ENCODE peak calls at places on chromosomes 12 and 14, in nine cellular contexts. C, W, G, I, L, U, Q, R and E are unnamed samples.

GRCh38 chr14:71933026-71933587 is 878 bp downstream of the RGS6 start:
- DNase-seq in I (peak), U (no peak), L (no peak), R (no peak), W (no peak), Q (peak), G (no peak), C (peak), E (no peak)

GRCh38 chr14:49052516-49052915 is 533.7 kb downstream of the RPS29 start:
- DNase-seq in U (peak), Q (no peak), W (no peak), C (no peak), L (no peak), G (no peak), I (no peak), R (no peak), E (no peak)

GRCh38 chr12:14689996-14690395 is 6.4 kb downstream of the GUCY2C start:
- DNase-seq in Q (no peak), I (no peak), W (no peak), L (no peak), U (no peak), C (peak), R (no peak), G (no peak), E (no peak)

GRCh38 chr14:94952097-94952496 is 182.2 kb upstream of the GSC start:
- DNase-seq in C (no peak), W (no peak), Q (no peak), G (no peak), R (no peak), I (no peak), L (no peak), U (no peak), E (no peak)

GRCh38 chr12:117684471-117684870 is 284.3 kb downstream of the KSR2 start:
- DNase-seq in R (no peak), W (no peak), U (no peak), I (no peak), C (no peak), L (no peak), G (no peak), Q (no peak), E (no peak)

GRCh38 chr14:94079891-94080605 is 954 bp downstream of the DDX24 start:
- DNase-seq in W (no peak), U (peak), G (no peak), I (no peak), L (no peak), R (no peak), Q (peak), C (peak), E (peak)

GRCh38 chr12:116687888-116688287 is 50.0 kb downstream of the SPRING1 start:
- DNase-seq in Q (peak), G (peak), U (no peak), L (no peak), C (peak), R (no peak), I (peak), W (peak), E (peak)

GRCh38 chr14:22011243-22011642 is 337.6 kb upstream of the OR4E1 start:
- DNase-seq in C (no peak), R (no peak), Q (no peak), L (no peak), W (no peak), U (no peak), I (no peak), G (no peak), E (no peak)

GRCh38 chr14:104467641-104468040 is 111.9 kb upstream of the C14orf180 start:
- DNase-seq in L (no peak), I (no peak), U (no peak), C (no peak), R (no peak), W (no peak), Q (no peak), G (no peak), E (no peak)

GRCh38 chr12:9039397-9039977 is 50.1 kb downstream of the KLRG1 start:
- DNase-seq in U (peak), G (peak), C (peak), R (peak), W (peak), L (no peak), I (peak), Q (peak), E (peak)

GRCh38 chr12:57813971-57814771 is 4.4 kb downstream of the AVIL start:
- DNase-seq in I (no peak), G (no peak), L (no peak), C (no peak), Q (no peak), U (no peak), R (no peak), W (no peak), E (no peak)

GRCh38 chr12:46794593-46795190 is 31.1 kb downstream of the SLC38A4 start:
- DNase-seq in C (peak), I (no peak), R (no peak), U (no peak), G (no peak), W (no peak), Q (peak), L (no peak), E (no peak)

GRCh38 chr12:18546399-18546798 is 191.4 kb downstream of the PLCZ1 start:
- DNase-seq in U (peak), L (no peak), I (no peak), Q (no peak), C (no peak), W (no peak), G (no peak), R (no peak), E (no peak)

GRCh38 chr14:61573748-61574513 is 121.4 kb upstream of the HIF1A start:
- DNase-seq in L (no peak), U (no peak), G (no peak), Q (no peak), I (no peak), W (no peak), R (no peak), C (no peak), E (peak)
- H3K4me3 ChIP-seq in L (no peak), U (no peak), G (no peak), Q (no peak), I (no peak), W (no peak), R (no peak), C (no peak), E (no peak)

DNA sequence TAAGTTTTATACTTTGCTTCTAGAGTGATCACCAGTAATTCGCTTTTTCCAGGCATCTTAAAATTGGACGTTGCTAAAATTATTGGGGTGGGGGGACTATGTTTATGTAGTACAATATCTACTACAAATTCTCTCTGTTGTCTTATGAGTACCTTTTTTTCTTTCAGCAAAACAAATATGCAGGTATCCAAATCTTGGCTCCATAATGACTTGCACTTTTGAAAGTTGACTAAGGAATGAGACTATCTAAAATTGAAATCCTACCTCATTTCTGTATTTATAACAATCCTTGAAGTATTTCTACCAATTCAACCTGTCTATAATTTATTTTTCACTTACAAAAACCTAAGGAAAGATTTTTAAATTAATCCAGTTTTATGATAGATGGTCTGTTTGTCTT is 2.4 kb downstream of the DYNC1H1 start:
- DNase-seq in I (no peak), W (no peak), L (no peak), U (no peak), R (no peak), C (no peak), Q (no peak), G (no peak), E (no peak)
- H3K4me3 ChIP-seq in I (no peak), W (peak), L (no peak), U (peak), R (no peak), C (no peak), Q (peak), G (no peak), E (no peak)

DNA sequence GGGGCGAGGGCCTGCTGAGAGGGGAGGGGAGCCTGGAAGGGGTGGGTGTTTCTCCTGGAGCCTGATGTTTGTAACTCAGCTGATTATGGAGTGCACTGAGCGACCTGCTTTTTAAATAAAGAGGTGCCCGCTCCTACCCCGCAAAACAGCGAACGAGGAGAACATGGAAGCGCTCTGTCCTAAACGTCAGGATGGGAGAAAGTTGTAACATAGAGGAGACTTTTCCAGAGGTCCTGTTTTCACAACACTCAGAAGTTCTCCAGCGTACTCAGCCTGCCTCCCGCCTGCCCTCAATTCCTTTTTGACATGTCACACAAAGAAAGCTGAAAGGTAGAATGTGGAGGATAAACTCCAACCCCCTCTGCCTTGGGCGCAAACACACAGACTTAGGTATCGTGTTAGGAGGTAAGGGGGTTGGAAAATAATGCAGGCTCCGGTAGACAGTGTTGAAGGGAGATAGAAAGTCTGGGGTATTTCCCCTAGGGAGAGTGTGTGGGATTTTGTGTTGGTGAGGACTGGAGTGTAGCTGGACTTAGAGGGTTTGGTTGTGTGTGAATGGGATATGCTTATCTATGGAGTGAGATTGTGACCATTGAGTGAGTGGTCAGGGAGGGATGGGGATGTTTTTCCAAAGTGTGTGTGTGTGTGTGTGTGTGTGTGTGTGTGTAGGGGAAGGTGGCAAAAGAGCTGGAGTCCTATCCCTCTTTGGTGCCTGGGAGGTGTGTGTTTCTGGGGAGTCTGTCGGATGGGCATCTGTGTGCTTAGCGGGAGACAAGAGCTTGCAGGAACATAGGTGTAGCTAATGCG is 2.1 kb downstream of the NTF3 start:
- DNase-seq in R (no peak), U (no peak), I (no peak), C (no peak), G (no peak), Q (no peak), W (no peak), L (no peak), E (no peak)
- H3K4me3 ChIP-seq in R (peak), U (no peak), I (no peak), C (no peak), G (no peak), Q (no peak), W (no peak), L (no peak), E (no peak)

GRCh38 chr12:4270670-4271432 is 2.7 kb upstream of the CCND2 start:
- DNase-seq in I (peak), C (peak), U (no peak), Q (peak), L (peak), R (peak), G (no peak), W (no peak), E (no peak)

GRCh38 chr12:4269279-4269991 is 4.1 kb upstream of the CCND2 start:
- DNase-seq in W (peak), L (peak), C (peak), G (no peak), U (peak), Q (peak), I (peak), R (peak), E (peak)

GRCh38 chr12:4271433-4272013 is 2.0 kb upstream of the CCND2 start:
- DNase-seq in Q (no peak), U (no peak), L (no peak), G (no peak), I (no peak), R (no peak), W (no peak), C (peak), E (no peak)

GRCh38 chr12:4268549-4269181 is 4.9 kb upstream of the CCND2 start:
- DNase-seq in U (no peak), C (no peak), G (no peak), Q (peak), W (no peak), I (no peak), L (no peak), R (no peak), E (no peak)

GRCh38 chr12:4270016-4270669 is 3.4 kb upstream of the CCND2 start:
- DNase-seq in I (peak), R (no peak), Q (peak), U (no peak), W (no peak), G (no peak), C (no peak), L (no peak), E (no peak)
- H3K4me3 ChIP-seq in I (peak), R (peak), Q (peak), U (no peak), W (no peak), G (no peak), C (peak), L (peak), E (peak)

GRCh38 chr12:52971701-52972329 is 22.9 kb downstream of the KRT18 start:
- DNase-seq in C (no peak), G (no peak), R (no peak), I (peak), U (peak), Q (no peak), L (no peak), W (no peak), E (no peak)

GRCh38 chr12:52975204-52975603 is 26.3 kb downstream of the KRT18 start:
- DNase-seq in U (peak), L (no peak), R (no peak), C (no peak), G (no peak), Q (no peak), I (no peak), W (no peak), E (no peak)

GRCh38 chr12:52976574-52977071 is 27.7 kb downstream of the KRT18 start:
- DNase-seq in L (no peak), C (no peak), W (no peak), U (peak), Q (no peak), R (no peak), G (no peak), I (no peak), E (no peak)

GRCh38 chr12:52977195-52977594 is 28.3 kb downstream of the KRT18 start:
- DNase-seq in C (no peak), I (no peak), Q (no peak), W (no peak), R (no peak), G (no peak), L (no peak), U (no peak), E (no peak)

DNA sequence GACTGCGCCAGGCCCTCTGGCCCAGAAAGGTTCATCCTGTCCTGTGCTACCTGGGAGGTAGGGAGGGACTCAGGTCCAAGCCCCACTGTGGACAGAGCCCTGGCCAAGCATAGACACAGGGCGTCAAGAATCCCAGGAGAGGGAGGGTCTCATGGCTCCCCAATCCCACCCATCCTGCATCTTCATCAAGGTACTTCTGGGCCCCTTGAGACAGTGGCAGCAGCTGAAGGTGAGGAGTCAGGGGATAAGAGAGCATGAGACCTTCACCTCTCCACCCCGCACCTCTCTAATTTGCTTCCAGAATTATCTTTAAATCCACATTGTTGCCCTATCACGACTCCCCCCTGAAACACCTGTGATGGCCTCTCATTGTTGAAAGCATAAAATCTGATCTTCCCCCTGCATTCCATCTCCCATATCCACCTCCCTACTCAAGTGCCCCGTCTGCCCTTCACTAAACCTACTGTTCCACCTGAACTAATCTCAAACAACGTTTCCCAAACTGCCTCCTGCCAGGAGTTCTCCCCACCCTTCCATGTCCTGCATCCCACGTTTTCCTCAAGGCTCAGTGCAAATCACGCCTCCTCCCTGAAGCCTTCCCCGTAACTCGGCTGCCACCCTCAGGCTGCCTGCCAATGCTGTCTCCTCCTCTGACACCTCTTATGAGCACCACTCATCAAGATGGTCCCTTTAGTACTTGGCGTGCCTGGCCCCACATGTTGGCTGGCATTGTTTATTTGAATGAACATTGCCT is 27.1 kb downstream of the KRT18 start:
- DNase-seq in I (peak), Q (no peak), L (no peak), U (peak), W (no peak), R (no peak), C (no peak), G (peak), E (no peak)
- H3K4me3 ChIP-seq in I (no peak), Q (no peak), L (no peak), U (no peak), W (no peak), R (no peak), C (no peak), G (no peak), E (no peak)

DNA sequence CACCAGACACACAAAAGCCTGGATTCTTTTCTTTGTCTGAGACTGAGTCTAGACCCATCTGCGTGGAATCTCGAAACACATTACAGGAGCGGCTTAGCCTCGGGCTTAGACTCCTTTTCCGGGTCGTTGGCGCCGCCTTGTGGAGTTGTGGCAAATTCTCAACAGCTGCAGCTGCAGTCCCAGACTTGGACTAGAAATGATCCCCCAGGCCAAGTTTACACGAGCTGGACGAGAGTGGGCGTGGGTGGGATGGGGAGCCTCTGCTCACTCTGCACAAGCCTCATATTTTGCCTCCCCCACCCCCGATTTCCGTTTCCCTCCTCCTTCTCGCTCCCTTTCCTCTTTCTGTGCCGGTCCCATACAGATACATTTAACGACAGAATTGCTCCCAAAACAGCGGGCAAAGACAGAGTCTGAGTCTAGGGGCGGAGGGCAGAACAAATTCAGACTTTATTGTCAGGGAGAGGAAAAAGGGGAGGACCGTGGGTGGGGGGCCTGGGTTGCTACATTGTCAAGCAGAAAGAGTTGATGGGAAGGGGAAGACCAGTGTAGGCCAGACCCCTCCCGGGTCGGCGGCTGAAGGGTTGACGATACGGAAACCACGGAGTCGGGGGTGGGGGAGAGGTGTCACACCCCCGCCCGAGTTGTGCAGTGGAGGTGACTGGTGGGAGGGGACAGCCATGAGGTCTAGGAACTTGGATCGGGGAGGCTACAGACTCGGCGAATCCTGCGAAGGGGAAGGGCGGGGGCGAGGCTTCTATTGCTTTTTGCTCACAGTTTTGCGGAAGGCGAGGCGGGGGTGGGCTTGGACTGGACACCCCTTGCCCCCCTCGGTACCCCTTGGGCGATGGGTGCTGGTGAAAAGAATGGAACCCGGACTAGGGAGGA is 4.7 kb upstream of the GPR84 start:
- DNase-seq in Q (peak), I (peak), C (peak), U (peak), G (peak), W (peak), R (peak), L (peak), E (peak)
- H3K4me3 ChIP-seq in Q (peak), I (peak), C (no peak), U (peak), G (no peak), W (no peak), R (peak), L (no peak), E (peak)